ENCODE peak calls at places on chromosomes 4 and X, in four cellular contexts. G is GM12892, J is AG04450, D is SJSA1. Q is an unnamed sample.

GRCh38 chr4:157983300-157983699 is 189.5 kb downstream of the GASK1B start:
- DNase-seq in G (no peak), J (no peak), D (no peak), Q (no peak)

GRCh38 chr4:81359207-81359606 is 112.5 kb downstream of the RASGEF1B start:
- DNase-seq in G (no peak), J (peak), D (no peak), Q (no peak)

GRCh38 chr4:2048831-2049230 is 10.3 kb upstream of the NAT8L start:
- DNase-seq in G (no peak), J (no peak), D (no peak), Q (no peak)

GRCh38 chr4:104716584-104716983 is 221.9 kb upstream of the CXXC4 start:
- DNase-seq in G (no peak), J (no peak), D (no peak), Q (no peak)

GRCh38 chrX:121389976-121390709 is 342.7 kb downstream of the GLUD2 start:
- DNase-seq in G (no peak), J (no peak), D (no peak), Q (no peak)

GRCh38 chr4:38601916-38602291 is 62.1 kb upstream of the KLF3 start:
- DNase-seq in G (no peak), J (no peak), D (no peak), Q (no peak)

GRCh38 chrX:13153796-13154195 is 109.4 kb upstream of the FAM9C start:
- DNase-seq in G (no peak), J (no peak), D (no peak), Q (no peak)

GRCh38 chrX:136525738-136526606 is 6.0 kb upstream of the VGLL1 start:
- DNase-seq in G (no peak), J (peak), D (no peak), Q (no peak)

GRCh38 chrX:132071260-132071659 is 48.2 kb downstream of the STK26 start:
- DNase-seq in G (no peak), J (no peak), D (no peak), Q (no peak)

GRCh38 chr4:96162631-96163030 is 322.7 kb downstream of the PDHA2 start:
- DNase-seq in G (no peak), J (no peak), D (no peak), Q (no peak)

GRCh38 chr4:56743550-56743949 is 62.5 kb upstream of the HOPX start:
- DNase-seq in G (no peak), J (no peak), D (no peak), Q (no peak)

GRCh38 chr4:577499-578450 is 1.7 kb upstream of the TMEM271 start:
- DNase-seq in G (no peak), J (no peak), D (no peak), Q (no peak)

GRCh38 chrX:18434896-18435295 is 9.5 kb downstream of the CDKL5 start:
- DNase-seq in G (no peak), J (no peak), D (no peak), Q (no peak)

GRCh38 chrX:120743266-120743665 is 113.4 kb upstream of the C1GALT1C1 start:
- DNase-seq in G (no peak), J (no peak), D (no peak), Q (no peak)

GRCh38 chrX:150036641-150037040 is 98.3 kb upstream of the EOLA2 start:
- DNase-seq in G (no peak), J (no peak), D (no peak), Q (no peak)

GRCh38 chrX:22666441-22666840 is 333.3 kb upstream of the DDX53 start:
- DNase-seq in G (no peak), J (no peak), D (no peak), Q (no peak)

GRCh38 chrX:2351999-2352995 is 148.5 kb downstream of the DHRSX start:
- DNase-seq in G (no peak), J (peak), D (peak), Q (no peak)

GRCh38 chrX:37846141-37846540 is 1.2 kb downstream of the DYNLT3 start:
- DNase-seq in G (no peak), J (no peak), D (no peak), Q (no peak)

GRCh38 chr4:24550773-24551172 is 33.6 kb downstream of the DHX15 start:
- DNase-seq in G (no peak), J (no peak), D (no peak), Q (no peak)